ENCODE peak calls at places on chromosomes 4 and X, in ten cellular contexts. V is EH; T is CMK; M is sciatic nerve; K is head of caudate nucleus; W is SK-N-SH; S is GM23338; F is activated CD8-positive, alpha-beta memory T cell treated with anti-CD3 and anti-CD28 coated beads for 4 hours; G is activated CD8-positive, alpha-beta T cell treated with anti-CD3 and anti-CD28 coated beads, Interleukin-2, amount 10 ng/mL, durations not matched to agents 7 days and 5 days; N is effector memory CD4-positive, alpha-beta T cell. P is an unnamed sample.

GRCh38 chr4:2254665-2255500 is 7.0 kb downstream of the MXD4 start:
- DNase-seq in M (peak; percentile 53), F (no peak), N (no peak), W (peak; percentile 23), G (peak; percentile 19), K (peak; percentile 13), S (no peak), T (no peak), V (no peak), P (peak; percentile 70)

GRCh38 chrX:18883234-18883960 is 100.5 kb downstream of the PHKA2 start:
- DNase-seq in V (no peak), G (no peak), M (no peak), F (no peak), N (no peak), W (no peak), T (no peak), K (peak; percentile 10), S (peak; percentile 49), P (peak; percentile 54)

GRCh38 chrX:69615779-69616519 is at the start of gene EDA:
- DNase-seq in G (peak; percentile 58), N (peak; percentile 48), S (peak; percentile 91), K (peak; percentile 93), T (no peak), F (peak; percentile 19), V (peak; percentile 72), W (peak; percentile 88), M (peak; percentile 89), P (peak; percentile 85)

GRCh38 chrX:39859991-39860861 is 237.5 kb downstream of the BCOR start:
- DNase-seq in V (peak; percentile 63), M (no peak), N (peak; percentile 72), S (peak; percentile 33), T (peak; percentile 17), K (no peak), W (peak; percentile 48), G (peak; percentile 86), F (peak; percentile 76), P (no peak)

GRCh38 chr4:138952405-138952804 is 63.2 kb upstream of the NOCT start:
- DNase-seq in N (no peak), T (no peak), W (no peak), F (no peak), K (peak; percentile 80), G (no peak), S (no peak), V (peak; percentile 38), M (no peak), P (no peak)

GRCh38 chrX:109635151-109635550 is 10.2 kb upstream of the KCNE5 start:
- DNase-seq in M (no peak), F (no peak), V (peak; percentile 19), N (no peak), K (no peak), T (no peak), G (no peak), W (peak; percentile 32), S (peak; percentile 29), P (no peak)

GRCh38 chrX:23195097-23195496 is 139.6 kb upstream of the PTCHD1 start:
- DNase-seq in S (no peak), G (no peak), F (no peak), K (no peak), V (no peak), N (no peak), M (no peak), W (peak; percentile 5), T (no peak), P (no peak)

GRCh38 chr4:52173470-52174055 is 122.5 kb downstream of the SPATA18 start:
- DNase-seq in W (no peak), G (no peak), K (no peak), M (peak; percentile 79), V (peak; percentile 54), T (no peak), S (no peak), F (no peak), N (no peak), P (no peak)

GRCh38 chr4:39044947-39045734 is 12.9 kb upstream of the TMEM156 start:
- DNase-seq in M (no peak), G (peak; percentile 42), S (peak; percentile 57), W (peak; percentile 82), F (no peak), T (no peak), N (no peak), V (peak; percentile 47), K (no peak), P (no peak)